ENCODE peak calls at places on chromosomes 13 and 19, in seven cellular contexts. X is A549; M is GM23338; L is CD4-positive, CD25-positive, alpha-beta regulatory T cell; Q is HCT116; K is SJSA1; C is endothelial cell of umbilical vein. W is an unnamed sample.

GRCh38 chr19:40424637-40425449 is 949 bp downstream of the SERTAD1 start:
- DNase-seq in X (no peak), M (peak; percentile 63), L (no peak), Q (no peak), K (peak; percentile 44), C (peak; percentile 32), W (no peak)

GRCh38 chr13:85512421-85512820 is 286.8 kb downstream of the SLITRK6 start:
- DNase-seq in X (no peak), M (no peak), L (no peak), Q (no peak), K (no peak), C (no peak), W (no peak)

GRCh38 chr13:30924726-30925125 is 7.7 kb upstream of the TEX26 start:
- DNase-seq in X (no peak), M (no peak), L (no peak), Q (no peak), K (no peak), C (no peak), W (no peak)

GRCh38 chr19:1457892-1458291 is 8.0 kb downstream of the APC2 start:
- DNase-seq in X (no peak), M (no peak), L (no peak), Q (no peak), K (no peak), C (no peak), W (no peak)

GRCh38 chr19:15332311-15332996 is at the start of gene BRD4:
- DNase-seq in X (peak; percentile 69), M (peak; percentile 81), L (peak; percentile 79), Q (no peak), K (peak; percentile 47), C (peak; percentile 44), W (no peak)

GRCh38 chr19:2617393-2618165 is 84.9 kb downstream of the GNG7 start:
- DNase-seq in X (no peak), M (no peak), L (no peak), Q (no peak), K (no peak), C (no peak), W (no peak)

GRCh38 chr13:49240017-49240416 is 7.7 kb upstream of the CDADC1 start:
- DNase-seq in X (no peak), M (peak; percentile 67), L (peak; percentile 41), Q (peak; percentile 24), K (no peak), C (peak; percentile 41), W (no peak)

GRCh38 chr13:26133851-26134250 is 82.0 kb upstream of the SHISA2 start:
- DNase-seq in X (no peak), M (peak; percentile 42), L (no peak), Q (no peak), K (no peak), C (no peak), W (peak; percentile 1)

GRCh38 chr19:36331353-36332228 is 47.4 kb downstream of the ZFP14 start:
- DNase-seq in X (peak; percentile 38), M (peak; percentile 99), L (peak; percentile 70), Q (no peak), K (no peak), C (peak; percentile 88), W (peak; percentile 93)

GRCh38 chr19:10701955-10702307 is 692 bp downstream of the QTRT1 start:
- DNase-seq in X (no peak), M (peak; percentile 75), L (no peak), Q (no peak), K (no peak), C (peak; percentile 13), W (no peak)

GRCh38 chr13:28337196-28338045 is 157.5 kb downstream of the FLT1 start:
- DNase-seq in X (no peak), M (no peak), L (no peak), Q (no peak), K (no peak), C (peak; percentile 97), W (no peak)

GRCh38 chr13:65638572-65639168 is 1591.5 kb downstream of the PCDH9 start:
- DNase-seq in X (peak; percentile 0), M (peak; percentile 72), L (no peak), Q (peak; percentile 35), K (peak; percentile 16), C (peak; percentile 51), W (peak; percentile 2)

GRCh38 chr13:114129649-114130062 is 2.8 kb downstream of the RASA3 start:
- DNase-seq in X (no peak), M (no peak), L (no peak), Q (no peak), K (no peak), C (peak; percentile 50), W (no peak)

GRCh38 chr19:3115411-3115810 is 20.4 kb upstream of the GNA15 start:
- DNase-seq in X (no peak), M (no peak), L (no peak), Q (no peak), K (no peak), C (no peak), W (no peak)

GRCh38 chr13:49667773-49668172 is 23.5 kb downstream of the EBPL start:
- DNase-seq in X (no peak), M (no peak), L (no peak), Q (no peak), K (no peak), C (no peak), W (no peak)

GRCh38 chr13:75566658-75567057 is 17.1 kb downstream of the UCHL3 start:
- DNase-seq in X (peak; percentile 2), M (peak; percentile 29), L (no peak), Q (no peak), K (peak; percentile 25), C (peak; percentile 46), W (no peak)

GRCh38 chr13:102962430-102962829 is 103.8 kb downstream of the SLC10A2 start:
- DNase-seq in X (no peak), M (no peak), L (no peak), Q (no peak), K (no peak), C (no peak), W (no peak)

GRCh38 chr13:64054306-64054705 is 2638.7 kb upstream of the PCDH20 start:
- DNase-seq in X (no peak), M (no peak), L (no peak), Q (no peak), K (no peak), C (peak; percentile 55), W (no peak)

GRCh38 chr13:110237895-110238294 is 69.1 kb downstream of the COL4A1 start:
- DNase-seq in X (no peak), M (no peak), L (no peak), Q (no peak), K (no peak), C (no peak), W (no peak)

GRCh38 chr13:94674609-94675348 is 37.6 kb downstream of the SOX21 start:
- DNase-seq in X (peak; percentile 37), M (peak; percentile 94), L (peak; percentile 20), Q (peak; percentile 54), K (peak; percentile 4), C (peak; percentile 49), W (peak; percentile 76)

GRCh38 chr13:110873639-110874507 is 41.0 kb downstream of the ANKRD10 start:
- DNase-seq in X (no peak), M (no peak), L (no peak), Q (no peak), K (no peak), C (no peak), W (no peak)

GRCh38 chr13:51479199-51479523 is 26.3 kb upstream of the INTS6 start:
- DNase-seq in X (no peak), M (no peak), L (no peak), Q (no peak), K (peak; percentile 34), C (peak; percentile 13), W (no peak)

GRCh38 chr13:40982772-40983171 is 36.3 kb downstream of the ELF1 start:
- DNase-seq in X (no peak), M (no peak), L (peak; percentile 86), Q (no peak), K (no peak), C (peak; percentile 95), W (no peak)
- H3K4me1 ChIP-seq in X (peaks cover 32% of the 10 kb centered on the region), M (peaks cover 10% of the 10 kb centered on the region), L (peaks cover 60% of the 10 kb centered on the region), Q (no peaks in the 10 kb centered on the region), K (peaks cover 9% of the 10 kb centered on the region), C (peaks cover 69% of the 10 kb centered on the region), W (no peaks in the 10 kb centered on the region)

GRCh38 chr19:29841559-29842367 is 30.0 kb downstream of the CCNE1 start:
- DNase-seq in X (peak; percentile 87), M (peak; percentile 64), L (no peak), Q (peak; percentile 78), K (peak; percentile 74), C (peak; percentile 19), W (no peak)

GRCh38 chr19:29844891-29845575 is 33.2 kb downstream of the CCNE1 start:
- DNase-seq in X (peak; percentile 92), M (peak; percentile 95), L (peak; percentile 96), Q (peak; percentile 83), K (peak; percentile 86), C (peak; percentile 88), W (peak; percentile 70)

GRCh38 chr19:29842471-29843179 is 30.8 kb downstream of the CCNE1 start:
- DNase-seq in X (no peak), M (no peak), L (no peak), Q (no peak), K (no peak), C (no peak), W (no peak)

GRCh38 chr19:29841209-29841558 is 29.4 kb downstream of the CCNE1 start:
- DNase-seq in X (no peak), M (no peak), L (no peak), Q (no peak), K (no peak), C (no peak), W (no peak)

GRCh38 chr19:29843180-29844051 is 31.6 kb downstream of the CCNE1 start:
- DNase-seq in X (no peak), M (peak; percentile 60), L (peak; percentile 19), Q (no peak), K (no peak), C (no peak), W (no peak)
- H3K4me3 ChIP-seq in X (peak overlapping the region; percentile 57), M (peak overlapping the region; percentile 86), L (peak overlapping the region; percentile 31), Q (no peak overlapping the region), K (no peak overlapping the region), C (no peak overlapping the region), W (peak overlapping the region; percentile 42)

GRCh38 chr19:46350758-46351159 is 3.9 kb downstream of the PPP5C start:
- DNase-seq in X (no peak), M (no peak), L (no peak), Q (no peak), K (no peak), C (peak; percentile 63), W (no peak)
- H3K4me1 ChIP-seq in X (peaks cover 57% of the 10 kb centered on the region), M (peaks cover 26% of the 10 kb centered on the region), L (peaks cover 50% of the 10 kb centered on the region), Q (peaks cover 42% of the 10 kb centered on the region), K (peaks cover 42% of the 10 kb centered on the region), C (peaks cover 39% of the 10 kb centered on the region), W (no peaks in the 10 kb centered on the region)

DNA sequence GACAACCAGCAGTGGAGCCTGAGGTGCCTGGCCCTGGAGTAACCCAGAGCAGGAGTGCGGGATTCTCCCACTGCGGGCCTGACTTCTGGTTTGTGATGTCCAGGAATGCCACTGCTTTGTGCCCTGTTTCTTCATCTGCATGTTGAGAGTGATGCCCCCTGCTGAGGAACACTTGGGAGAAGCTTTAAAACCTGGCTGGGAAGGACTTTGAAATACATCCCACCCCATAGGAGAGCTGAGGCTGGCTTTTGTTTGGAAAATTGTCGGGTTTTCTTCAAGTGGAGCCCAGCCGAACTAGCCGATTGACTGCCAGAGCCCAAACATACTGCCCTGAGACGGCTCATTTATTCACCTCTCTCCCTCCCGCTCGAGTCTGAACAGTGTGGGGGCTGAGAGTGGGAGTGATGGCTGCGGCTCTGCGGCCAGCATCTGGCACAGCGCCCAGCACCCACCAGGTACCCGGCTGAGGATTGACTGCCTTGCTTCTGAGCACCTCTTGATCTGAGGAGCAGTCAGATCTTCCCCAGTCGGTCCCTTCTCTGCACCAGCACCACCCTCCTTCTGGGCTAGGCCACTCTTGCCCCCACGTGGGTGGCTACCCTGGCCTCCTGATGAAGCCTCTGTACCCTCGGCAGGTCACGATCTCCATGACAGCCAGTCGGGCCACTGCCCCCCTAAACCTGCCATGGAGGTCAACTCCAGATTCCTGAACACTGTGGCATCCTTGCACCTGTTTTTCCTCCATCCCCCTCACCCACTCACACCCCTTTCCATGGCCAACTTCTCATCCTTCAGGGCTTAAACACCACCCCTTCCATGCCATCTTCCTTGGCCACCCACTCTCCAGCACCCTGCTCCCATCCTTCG is 148.9 kb downstream of the SIPA1L3 start:
- DNase-seq in X (no peak), M (peak; percentile 69), L (no peak), Q (no peak), K (no peak), C (no peak), W (peak; percentile 59)
- H3K4me3 ChIP-seq in X (no peak overlapping the region), M (peak overlapping the region; percentile 41), L (no peak overlapping the region), Q (no peak overlapping the region), K (no peak overlapping the region), C (no peak overlapping the region), W (no peak overlapping the region)

W was measured in NT2/D1.